ENCODE peak calls at places on chromosomes 11 and 22, in seven cellular contexts. O, K, C, W, T, Z and R are unnamed samples.

GRCh38 chr11:112016765-112017356 is 8.3 kb upstream of the DLAT start:
- DNase-seq in O (no peak), K (no peak), C (no peak), W (peak; percentile 83), T (no peak), Z (no peak), R (peak; percentile 84)

GRCh38 chr11:11533751-11534150 is 88.1 kb downstream of the GALNT18 start:
- DNase-seq in O (no peak), K (no peak), C (no peak), W (no peak), T (no peak), Z (peak; percentile 34), R (no peak)

GRCh38 chr11:31437742-31438435 is 68.2 kb downstream of the DNAJC24 start:
- DNase-seq in O (no peak), K (no peak), C (no peak), W (peak; percentile 6), T (no peak), Z (no peak), R (no peak)

GRCh38 chr11:118000067-118000849 is 14.1 kb downstream of the IL10RA start:
- DNase-seq in O (no peak), K (no peak), C (no peak), W (no peak), T (no peak), Z (no peak), R (no peak)

GRCh38 chr11:62413060-62413696 is 5.7 kb upstream of the SCGB1A1 start:
- DNase-seq in O (no peak), K (no peak), C (no peak), W (no peak), T (no peak), Z (no peak), R (no peak)

GRCh38 chr22:43862074-43862881 is at the start of gene SULT4A1:
- DNase-seq in O (no peak), K (no peak), C (no peak), W (peak; percentile 17), T (no peak), Z (peak; percentile 36), R (no peak)

GRCh38 chr11:22193348-22194051 is 615 bp downstream of the ANO5 start:
- DNase-seq in O (peak; percentile 16), K (no peak), C (no peak), W (no peak), T (peak; percentile 22), Z (no peak), R (no peak)

GRCh38 chr11:115776916-115777315 is 272.7 kb upstream of the CADM1 start:
- DNase-seq in O (no peak), K (no peak), C (no peak), W (no peak), T (peak; percentile 71), Z (no peak), R (no peak)

GRCh38 chr11:111795333-111795985 is 29.3 kb upstream of the PPP2R1B start:
- DNase-seq in O (no peak), K (no peak), C (no peak), W (peak; percentile 37), T (no peak), Z (no peak), R (no peak)

GRCh38 chr11:77171885-77172665 is 44.0 kb downstream of the MYO7A start:
- DNase-seq in O (peak; percentile 37), K (no peak), C (no peak), W (no peak), T (no peak), Z (no peak), R (no peak)

GRCh38 chr11:72686639-72687215 is 12.5 kb upstream of the PDE2A start:
- DNase-seq in O (no peak), K (no peak), C (no peak), W (peak; percentile 71), T (no peak), Z (no peak), R (no peak)